ENCODE peak calls at places on chromosomes 4 and X, in five cellular contexts. L is upper lobe of right lung; Q is right lobe of liver; D is effector memory CD4-positive, alpha-beta T cell; G is HL-60. O is an unnamed sample. For H3K27me3, the result is how much of the 10 kb centered on the place peaks cover.

GRCh38 chr4:53987761-53988171 is 76.6 kb downstream of the CHIC2 start:
- DNase-seq in D (no peak), Q (no peak), G (no peak), L (no peak), O (no peak)

GRCh38 chrX:9873952-9874351 is 87.7 kb downstream of the SHROOM2 start:
- DNase-seq in Q (no peak), L (no peak), G (no peak), D (peak), O (peak)

GRCh38 chrX:38880460-38880859 is 79.2 kb downstream of the MID1IP1 start:
- DNase-seq in G (no peak), L (no peak), Q (no peak), D (no peak), O (no peak)

GRCh38 chr4:10063544-10064300 is 42.4 kb upstream of the SLC2A9 start:
- DNase-seq in D (no peak), Q (peak), G (peak), L (no peak), O (peak)

GRCh38 chr4:129926936-129927335 is 831.0 kb downstream of the C4orf33 start:
- DNase-seq in G (no peak), L (no peak), Q (no peak), D (no peak), O (no peak)

GRCh38 chr4:140358281-140358680 is 15.2 kb upstream of the SCOC start:
- DNase-seq in D (no peak), G (no peak), Q (no peak), L (no peak), O (no peak)

GRCh38 chrX:11215191-11215921 is 77.9 kb upstream of the AMELX start:
- DNase-seq in Q (no peak), D (no peak), G (no peak), L (no peak), O (peak)

GRCh38 chr4:114025176-114025777 is 45.8 kb upstream of the ARSJ start:
- DNase-seq in D (no peak), G (no peak), Q (no peak), L (no peak), O (no peak)

GRCh38 chr4:44646151-44646550 is 5.3 kb downstream of the YIPF7 start:
- DNase-seq in Q (no peak), D (no peak), L (no peak), G (no peak), O (no peak)

GRCh38 chr4:123621072-123621705 is 224.6 kb downstream of the SPRY1 start:
- DNase-seq in G (no peak), D (no peak), L (no peak), Q (no peak), O (peak)

GRCh38 chr4:8494218-8494617 is 53.6 kb downstream of the TRMT44 start:
- DNase-seq in L (no peak), D (no peak), G (no peak), Q (no peak), O (no peak)

GRCh38 chrX:54540289-54540688 is 10.3 kb downstream of the GNL3L start:
- DNase-seq in G (no peak), Q (no peak), D (no peak), L (no peak), O (no peak)

GRCh38 chrX:9089652-9090051 is 55.7 kb upstream of the FAM9B start:
- DNase-seq in Q (no peak), L (no peak), G (no peak), D (no peak), O (no peak)

GRCh38 chr4:52172166-52172565 is 121.1 kb downstream of the SPATA18 start:
- DNase-seq in G (no peak), L (no peak), D (no peak), Q (no peak), O (no peak)

GRCh38 chrX:84634201-84634782 is 132.0 kb upstream of the HDX start:
- DNase-seq in G (no peak), D (no peak), L (no peak), Q (no peak), O (no peak)

GRCh38 chr4:169330811-169331210 is 60.1 kb upstream of the SH3RF1 start:
- DNase-seq in Q (no peak), G (no peak), D (no peak), L (no peak), O (no peak)

GRCh38 chrX:645024-645376 is 14.4 kb downstream of the SHOX start:
- DNase-seq in G (no peak), D (no peak), Q (no peak), L (no peak), O (no peak)
- H3K4me3 ChIP-seq in G (no peak), D (no peak), Q (no peak), L (no peak), O (no peak)

GRCh38 chrX:77742788-77743476 is 43.1 kb downstream of the ATRX start:
- DNase-seq in D (no peak), Q (no peak), G (no peak), L (no peak), O (peak)

GRCh38 chrX:77749695-77750094 is 36.3 kb downstream of the ATRX start:
- DNase-seq in G (no peak), L (no peak), Q (no peak), D (no peak), O (no peak)

GRCh38 chrX:77740376-77740905 is 45.6 kb downstream of the ATRX start:
- DNase-seq in Q (no peak), D (no peak), G (no peak), L (no peak), O (no peak)

GRCh38 chrX:77743720-77744119 is 42.3 kb downstream of the ATRX start:
- DNase-seq in G (no peak), D (no peak), Q (no peak), L (no peak), O (no peak)
- H3K27ac ChIP-seq in G (no peak), D (no peak), Q (no peak), L (no peak), O (peak)

DNA sequence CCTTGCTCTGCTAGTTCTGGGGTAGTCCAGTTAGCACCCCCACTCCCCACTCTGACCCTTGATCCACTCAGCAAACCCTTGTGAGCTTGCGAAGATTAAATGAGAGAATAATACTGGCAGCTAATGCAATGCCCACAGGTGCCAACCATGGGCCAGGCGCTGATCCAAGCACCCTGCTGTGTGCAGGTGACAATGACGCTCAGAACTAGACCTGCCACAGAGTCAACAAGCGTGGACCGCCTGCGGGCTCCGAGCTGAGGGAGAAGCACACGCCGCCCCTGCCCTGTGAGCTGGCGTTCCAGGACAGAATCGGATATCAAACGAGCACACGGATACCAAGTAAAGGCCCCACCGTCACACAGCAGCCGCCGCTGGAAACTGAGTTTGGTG is 129.2 kb downstream of the FAM53A start:
- DNase-seq in L (no peak), G (no peak), Q (no peak), D (no peak), O (no peak)
- H3K27me3 ChIP-seq in L (under half), G (under half), Q (under half), D (under half), O (under half)

DNA sequence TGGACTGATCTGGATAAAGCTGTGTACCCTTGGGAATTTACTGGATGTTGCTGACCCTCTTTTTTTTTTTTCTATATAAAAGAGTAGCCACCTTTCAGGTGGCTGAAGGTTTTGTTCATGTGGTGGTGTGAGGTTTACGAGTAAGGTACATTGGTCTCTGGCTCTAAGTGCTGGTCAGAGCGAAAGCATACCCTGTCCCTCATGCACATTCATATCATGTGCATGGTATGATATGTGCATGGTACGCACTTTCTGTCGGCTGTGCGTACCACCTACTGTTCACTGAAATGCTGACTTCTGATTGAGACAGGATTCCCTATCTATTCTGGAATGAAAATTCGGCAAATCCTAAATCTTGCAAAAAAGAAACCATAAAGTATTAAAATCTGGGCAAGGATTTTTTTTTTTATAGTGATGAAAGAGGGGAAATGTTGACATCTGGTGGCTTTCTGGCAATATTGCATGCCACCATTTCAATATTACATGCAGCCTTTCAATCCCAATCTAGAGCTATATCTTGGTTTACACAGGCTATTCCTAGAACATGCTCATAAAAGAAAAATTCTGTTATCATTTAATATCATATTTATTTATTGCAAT is 32.8 kb downstream of the FAM149A start:
- DNase-seq in Q (no peak), D (no peak), L (no peak), G (no peak), O (no peak)
- H3K4me3 ChIP-seq in Q (no peak), D (no peak), L (no peak), G (no peak), O (no peak)